ENCODE peak calls at places on chromosomes 11 and 22, in four cellular contexts. Y is heart left ventricle, J is MM.1S, B is psoas muscle. I is an unnamed sample. For H3K27me3, the result is how much of the 10 kb centered on the place peaks cover.

GRCh38 chr11:116225236-116225635 is 547.6 kb downstream of the BUD13 start:
- DNase-seq in Y (no peak), J (no peak), B (no peak), I (no peak)

GRCh38 chr11:134580635-134581025 is 168.6 kb upstream of the B3GAT1 start:
- DNase-seq in Y (no peak), J (no peak), B (no peak), I (no peak)

GRCh38 chr22:19637405-19638281 is 76.7 kb upstream of the SEPTIN5 start:
- DNase-seq in Y (no peak), J (no peak), B (no peak), I (no peak)

GRCh38 chr22:19663286-19663815 is 51.0 kb upstream of the SEPTIN5 start:
- DNase-seq in Y (peak), J (peak), B (peak), I (no peak)

GRCh38 chr22:42132457-42132856 is 1.8 kb upstream of the CYP2D6 start:
- DNase-seq in Y (no peak), J (no peak), B (no peak), I (no peak)

GRCh38 chr11:36345535-36346141 is 49.5 kb downstream of the PRR5L start:
- DNase-seq in Y (no peak), J (no peak), B (no peak), I (no peak)

GRCh38 chr11:120212926-120213325 is 2.1 kb downstream of the OAF start:
- DNase-seq in Y (no peak), J (no peak), B (no peak), I (no peak)

GRCh38 chr22:44590291-44590690 is 92.3 kb upstream of the RTL6 start:
- DNase-seq in Y (no peak), J (no peak), B (peak), I (no peak)

GRCh38 chr11:57463596-57464342 is 3.4 kb downstream of the RTN4RL2 start:
- DNase-seq in Y (no peak), J (no peak), B (no peak), I (no peak)

GRCh38 chr11:17479284-17480214 is 2.9 kb upstream of the ABCC8 start:
- DNase-seq in Y (no peak), J (no peak), B (no peak), I (no peak)

GRCh38 chr11:66814678-66815077 is 28.6 kb upstream of the RCE1 start:
- DNase-seq in Y (no peak), J (no peak), B (no peak), I (no peak)

GRCh38 chr11:80930038-80930437 is 1489.2 kb upstream of the TENM4 start:
- DNase-seq in Y (no peak), J (no peak), B (no peak), I (no peak)

GRCh38 chr11:92227954-92228935 is 3.6 kb downstream of the FAT3 start:
- DNase-seq in Y (no peak), J (no peak), B (peak), I (no peak)

GRCh38 chr22:48628891-48629559 is 1198.6 kb downstream of the BRD1 start:
- DNase-seq in Y (no peak), J (no peak), B (no peak), I (no peak)

GRCh38 chr22:18955696-18956095 is 19.6 kb upstream of the PRODH start:
- DNase-seq in Y (no peak), J (no peak), B (peak), I (no peak)

GRCh38 chr11:106132582-106133354 is 55.3 kb downstream of the AASDHPPT start:
- DNase-seq in Y (no peak), J (no peak), B (no peak), I (no peak)

GRCh38 chr11:58963551-58964075 is 24.3 kb downstream of the GLYATL1 start:
- DNase-seq in Y (no peak), J (no peak), B (no peak), I (peak)

GRCh38 chr11:58958500-58958899 is 19.2 kb downstream of the GLYATL1 start:
- DNase-seq in Y (peak), J (peak), B (no peak), I (no peak)

DNA sequence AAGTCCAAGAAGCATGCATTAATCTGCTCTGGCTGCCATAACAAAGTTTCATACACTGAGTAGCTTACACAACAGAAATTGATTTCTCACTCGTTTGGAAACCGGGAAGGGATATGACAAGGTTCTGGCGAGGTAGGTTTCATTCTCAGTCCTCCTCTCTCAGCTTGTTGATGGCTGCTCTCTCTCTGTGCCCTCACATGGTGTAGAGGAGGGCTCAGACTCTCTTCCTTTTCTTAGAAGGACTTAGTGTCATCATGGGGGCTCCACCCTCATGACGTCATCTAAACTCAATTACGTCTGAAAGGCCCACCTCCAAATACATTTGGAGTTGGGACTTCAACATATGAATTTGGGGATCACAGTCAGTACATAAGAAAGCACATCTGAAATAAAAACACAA is 18.6 kb downstream of the GLYATL1 start:
- DNase-seq in Y (no peak), J (peak), B (no peak), I (no peak)
- H3K27me3 ChIP-seq in Y (under half), J (under half), B (under half), I (under half)

GRCh38 chr11:95078526-95078925 is 11.1 kb upstream of the ENDOD1 start:
- DNase-seq in Y (no peak), J (no peak), B (no peak), I (no peak)
- H3K4me3 ChIP-seq in Y (no peak), J (no peak), B (no peak), I (no peak)

DNA sequence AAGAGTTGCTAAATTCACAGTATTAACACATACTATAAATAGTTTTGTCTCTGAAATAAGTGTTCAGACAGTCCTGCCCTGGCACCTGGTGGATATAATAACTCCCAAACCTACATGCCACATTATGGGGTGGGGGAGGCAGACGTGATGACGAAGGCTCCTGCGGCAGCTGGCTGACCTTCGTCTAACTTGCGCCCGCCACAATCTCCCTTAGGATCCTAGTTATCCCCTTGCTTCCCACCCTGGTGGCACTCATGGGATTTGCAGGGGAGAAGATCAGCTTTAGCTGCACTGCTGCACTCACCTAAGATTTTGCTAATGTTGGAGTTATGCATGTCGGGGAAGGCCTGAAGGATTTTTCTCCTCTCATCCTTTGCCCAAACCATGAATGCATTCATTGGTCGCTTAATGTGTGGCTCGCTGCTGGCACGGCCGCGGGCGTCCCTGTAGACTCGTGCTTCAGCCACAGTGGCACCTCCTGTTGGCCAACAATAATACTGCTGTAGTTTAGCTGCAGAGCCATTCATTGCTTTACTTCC is 367.6 kb downstream of the SOX6 start:
- DNase-seq in Y (no peak), J (no peak), B (peak), I (no peak)
- TF ChIP-seq CTCF in Y (peak), J (no peak), B (peak), I (peak)

GRCh38 chr11:117434481-117434880 is 106.8 kb downstream of the CEP164 start:
- DNase-seq in Y (no peak), J (no peak), B (no peak), I (no peak)
- H3K27me3 ChIP-seq in Y (under half), J (half or more), B (under half), I (under half)

GRCh38 chr11:123590296-123590912 is 64.0 kb downstream of the SCN3B start:
- DNase-seq in Y (no peak), J (no peak), B (peak), I (peak)

GRCh38 chr11:123597859-123598258 is 56.6 kb downstream of the SCN3B start:
- DNase-seq in Y (no peak), J (no peak), B (no peak), I (no peak)

GRCh38 chr11:123594921-123595320 is 59.5 kb downstream of the SCN3B start:
- DNase-seq in Y (no peak), J (no peak), B (no peak), I (no peak)

GRCh38 chr11:123594188-123594901 is 60.1 kb downstream of the SCN3B start:
- DNase-seq in Y (no peak), J (no peak), B (peak), I (no peak)

GRCh38 chr11:123593570-123593969 is 60.9 kb downstream of the SCN3B start:
- DNase-seq in Y (no peak), J (no peak), B (peak), I (no peak)
- H3K4me3 ChIP-seq in Y (no peak), J (no peak), B (no peak), I (no peak)

GRCh38 chr22:25898707-25899365 is 156.8 kb downstream of the MYO18B start:
- DNase-seq in Y (no peak), J (no peak), B (no peak), I (no peak)
- TF ChIP-seq CTCF in Y (peak), J (peak), B (no peak), I (no peak)

I was measured in BJ.